ENCODE peak calls at places on chromosomes 3 and 15, in six cellular contexts. K is NCI-H510A treated with DMSO at 0.1 percent for 48 hours; P is CD4-positive, alpha-beta T cell; L is M059J; J is CD4-positive, alpha-beta memory T cell; H is iris pigment epithelial cell. B is an unnamed sample.

GRCh38 chr3:117919611-117920010 is 1115.0 kb downstream of the IGSF11 start:
- DNase-seq in K (no peak), P (no peak), L (no peak), J (no peak), H (no peak), B (no peak)

GRCh38 chr3:101994386-101994785 is 145.1 kb downstream of the NFKBIZ start:
- DNase-seq in K (no peak), P (no peak), L (no peak), J (no peak), H (no peak), B (no peak)

GRCh38 chr3:172257638-172258400 is 190.4 kb downstream of the GHSR start:
- DNase-seq in K (no peak), P (no peak), L (no peak), J (no peak), H (peak), B (no peak)

GRCh38 chr3:42499478-42499871 is 3.0 kb upstream of the VIPR1 start:
- DNase-seq in K (no peak), P (no peak), L (no peak), J (no peak), H (no peak), B (no peak)

GRCh38 chr3:54271118-54271517 is 148.8 kb downstream of the CACNA2D3 start:
- DNase-seq in K (no peak), P (no peak), L (no peak), J (no peak), H (no peak), B (no peak)

GRCh38 chr3:150236683-150237082 is 171.4 kb upstream of the TSC22D2 start:
- DNase-seq in K (no peak), P (no peak), L (peak), J (no peak), H (peak), B (no peak)

GRCh38 chr15:44427756-44428724 is 611 bp downstream of the CTDSPL2 start:
- DNase-seq in K (peak), P (no peak), L (peak), J (peak), H (peak), B (no peak)

GRCh38 chr3:65500398-65501306 is 538.1 kb downstream of the MAGI1 start:
- DNase-seq in K (no peak), P (no peak), L (no peak), J (no peak), H (no peak), B (no peak)

GRCh38 chr3:134092231-134092701 is 62.5 kb upstream of the SLCO2A1 start:
- DNase-seq in K (no peak), P (no peak), L (no peak), J (no peak), H (peak), B (no peak)

GRCh38 chr3:55327131-55327920 is 159.8 kb downstream of the WNT5A start:
- DNase-seq in K (no peak), P (no peak), L (peak), J (no peak), H (peak), B (no peak)

GRCh38 chr3:158434412-158435038 is 136.5 kb upstream of the MLF1 start:
- DNase-seq in K (peak), P (no peak), L (peak), J (peak), H (peak), B (no peak)

GRCh38 chr3:107221856-107222255 is 155.4 kb upstream of the CCDC54 start:
- DNase-seq in K (no peak), P (no peak), L (peak), J (no peak), H (peak), B (no peak)

GRCh38 chr3:98917608-98918007 is 16.1 kb upstream of the DCBLD2 start:
- DNase-seq in K (no peak), P (no peak), L (no peak), J (no peak), H (no peak), B (no peak)

GRCh38 chr15:68055224-68055705 is 1.1 kb downstream of the PIAS1 start:
- DNase-seq in K (no peak), P (peak), L (peak), J (peak), H (peak), B (peak)

GRCh38 chr15:32671339-32672325 is 30.1 kb downstream of the SCG5 start:
- DNase-seq in K (no peak), P (no peak), L (peak), J (no peak), H (no peak), B (no peak)

GRCh38 chr15:87518957-87519356 is 737.6 kb downstream of the NTRK3 start:
- DNase-seq in K (no peak), P (no peak), L (no peak), J (no peak), H (no peak), B (no peak)

GRCh38 chr15:48833526-48833925 is 22.7 kb upstream of the CEP152 start:
- DNase-seq in K (no peak), P (no peak), L (no peak), J (no peak), H (no peak), B (no peak)

B was measured in activated T-helper 9 cell treated with anti-CD3 and anti-CD28 coated beads, Interleukin-2, amount 50 U/mL, for 16 hours.